ENCODE peak calls at places on chromosomes 5 and 9, in seven cellular contexts. I is activated naive CD4-positive, alpha-beta T cell treated with anti-CD3 and anti-CD28 coated beads for 36 hours; X is pancreas; S is choroid plexus epithelial cell; M is activated CD4-positive, alpha-beta memory T cell treated with anti-CD3 and anti-CD28 coated beads, Interleukin-2, amount 10 ng/mL, durations not matched to agents 7 days and 5 days; R is renal cortical epithelial cell; T is stimulated activated CD4-positive, alpha-beta T cell treated with anti-CD3 and anti-CD28 coated beads, Interleukin-4, amount 100 ng/mL, for 4 hours. L is an unnamed sample.

GRCh38 chr9:134172198-134173126 is 8.1 kb upstream of the RNU6ATAC start:
- DNase-seq in T (no peak), R (no peak), S (no peak), X (peak; percentile 63), M (no peak), I (no peak), L (peak; percentile 57)

GRCh38 chr5:114101153-114101552 is 260.7 kb upstream of the KCNN2 start:
- DNase-seq in S (peak; percentile 87), M (no peak), T (no peak), R (peak; percentile 30), I (peak; percentile 5), X (no peak), L (peak; percentile 18)

GRCh38 chr9:115524467-115525059 is 406.6 kb upstream of the TNC start:
- DNase-seq in I (peak; percentile 27), M (no peak), X (no peak), T (no peak), S (peak; percentile 81), R (peak; percentile 70), L (no peak)

GRCh38 chr5:142322747-142323479 is 1.9 kb downstream of the SPRY4 start:
- DNase-seq in R (no peak), S (peak; percentile 69), M (no peak), I (no peak), T (no peak), X (no peak), L (no peak)

GRCh38 chr9:36959681-36960574 is 74.1 kb downstream of the PAX5 start:
- DNase-seq in T (no peak), X (no peak), I (no peak), M (no peak), R (no peak), S (no peak), L (no peak)

GRCh38 chr5:176817864-176818377 is 7.6 kb downstream of the UNC5A start:
- DNase-seq in S (peak; percentile 13), I (peak; percentile 36), M (no peak), R (no peak), T (no peak), X (no peak), L (no peak)

GRCh38 chr9:77876091-77876490 is 155.5 kb downstream of the GNAQ start:
- DNase-seq in R (peak; percentile 33), T (no peak), S (peak; percentile 29), I (no peak), M (no peak), X (no peak), L (peak; percentile 26)

GRCh38 chr9:29213374-29214161 is 1640.3 kb upstream of the C9orf72 start:
- DNase-seq in S (no peak), M (no peak), I (no peak), X (peak; percentile 64), T (no peak), R (no peak), L (no peak)

GRCh38 chr5:83498585-83498984 is 27.0 kb downstream of the VCAN start:
- DNase-seq in M (no peak), X (no peak), T (no peak), S (no peak), I (no peak), R (no peak), L (no peak)

GRCh38 chr9:131406567-131407436 is 12.9 kb downstream of the PRRC2B start:
- DNase-seq in M (no peak), I (no peak), R (peak; percentile 51), S (no peak), X (no peak), T (no peak), L (no peak)

L was measured in heart left ventricle.